ENCODE peak calls at places on chromosomes 11 and 22, in nine cellular contexts. U is lower lobe of right lung, D is hepatocyte, F is psoas muscle, L is mammary epithelial cell, R is endodermal cell, X is astrocyte, C is A549, G is neuronal stem cell. Z is an unnamed sample.

GRCh38 chr11:67010296-67010905 is 12.5 kb upstream of the SYT12 start:
- DNase-seq in X (no peak), L (no peak), C (no peak), U (no peak), F (no peak), D (no peak), G (no peak), R (no peak), Z (no peak)

GRCh38 chr11:111612211-111612610 is 10.0 kb downstream of the SIK2 start:
- DNase-seq in X (peak), F (no peak), U (no peak), C (no peak), G (no peak), L (no peak), D (no peak), R (no peak), Z (no peak)

GRCh38 chr11:73907191-73907590 is 30.4 kb downstream of the PAAF1 start:
- DNase-seq in D (no peak), X (peak), U (peak), G (no peak), L (peak), C (peak), R (peak), F (peak), Z (no peak)

GRCh38 chr11:103729653-103730052 is 306.8 kb upstream of the DDI1 start:
- DNase-seq in X (no peak), G (no peak), R (no peak), C (no peak), L (no peak), U (no peak), D (no peak), F (no peak), Z (no peak)

GRCh38 chr11:95450547-95451123 is 219.6 kb upstream of the SESN3 start:
- DNase-seq in C (no peak), L (no peak), G (no peak), D (no peak), X (peak), U (no peak), R (no peak), F (no peak), Z (no peak)

GRCh38 chr11:126917531-126918204 is 82.9 kb downstream of the KIRREL3 start:
- DNase-seq in D (peak), L (peak), X (peak), G (no peak), R (no peak), C (peak), F (no peak), U (no peak), Z (no peak)

GRCh38 chr22:35838849-35839646 is 121.4 kb downstream of the APOL5 start:
- DNase-seq in G (peak), R (peak), D (peak), X (peak), F (no peak), L (peak), U (no peak), C (peak), Z (no peak)

GRCh38 chr22:31230871-31231621 is 18.9 kb downstream of the LIMK2 start:
- DNase-seq in X (peak), G (no peak), R (peak), C (peak), F (peak), U (no peak), L (peak), D (peak), Z (no peak)

GRCh38 chr11:103648670-103649400 is 387.6 kb upstream of the DDI1 start:
- DNase-seq in G (no peak), R (no peak), U (no peak), F (no peak), D (no peak), L (peak), C (no peak), X (peak), Z (no peak)

GRCh38 chr11:124934862-124935547 is 842 bp downstream of the HEPACAM start:
- DNase-seq in L (peak), R (no peak), F (no peak), X (peak), D (peak), U (no peak), C (peak), G (no peak), Z (no peak)

GRCh38 chr11:68870470-68870869 is 28.8 kb upstream of the CPT1A start:
- DNase-seq in L (no peak), F (no peak), D (no peak), R (no peak), G (no peak), U (no peak), X (no peak), C (no peak), Z (peak)

GRCh38 chr11:72831521-72832300 is 17.5 kb downstream of the ATG16L2 start:
- DNase-seq in C (peak), F (peak), G (peak), L (peak), D (peak), R (peak), U (peak), X (peak), Z (peak)

GRCh38 chr11:43905788-43906187 is 25.2 kb downstream of the ALKBH3 start:
- DNase-seq in F (no peak), U (no peak), X (peak), D (no peak), R (no peak), G (no peak), C (no peak), L (no peak), Z (no peak)

GRCh38 chr11:120522021-120522420 is 10.5 kb downstream of the GRIK4 start:
- DNase-seq in X (no peak), G (no peak), U (peak), D (no peak), F (no peak), R (no peak), C (no peak), L (no peak), Z (no peak)

GRCh38 chr11:71999360-71999759 is 651 bp downstream of the IL18BP start:
- DNase-seq in G (no peak), X (no peak), U (no peak), L (no peak), F (no peak), C (no peak), D (no peak), R (no peak), Z (no peak)

GRCh38 chr22:24333301-24333700 is 62.7 kb downstream of the SPECC1L start:
- DNase-seq in F (no peak), D (no peak), L (peak), X (peak), R (no peak), U (no peak), C (no peak), G (no peak), Z (no peak)

GRCh38 chr22:38760477-38761201 is 4.8 kb upstream of the SUN2 start:
- DNase-seq in F (peak), R (no peak), D (no peak), X (no peak), G (no peak), U (no peak), C (no peak), L (no peak), Z (no peak)

GRCh38 chr11:64559351-64560138 is 31.5 kb upstream of the SLC22A12 start:
- DNase-seq in R (peak), C (no peak), X (no peak), G (no peak), L (no peak), D (no peak), F (peak), U (no peak), Z (peak)

GRCh38 chr11:9385288-9385902 is 943 bp downstream of the IPO7 start:
- DNase-seq in C (peak), U (no peak), L (no peak), G (no peak), D (no peak), X (no peak), R (no peak), F (no peak), Z (no peak)

GRCh38 chr22:36162127-36163034 is 1.8 kb upstream of the APOL3 start:
- DNase-seq in R (no peak), C (no peak), L (no peak), D (no peak), G (no peak), X (no peak), F (no peak), U (no peak), Z (no peak)

GRCh38 chr11:106418786-106419185 is 341.3 kb downstream of the AASDHPPT start:
- DNase-seq in R (no peak), U (no peak), L (no peak), F (no peak), C (no peak), D (no peak), X (no peak), G (no peak), Z (no peak)

GRCh38 chr22:22767876-22768602 is 119.6 kb upstream of the IGLL5 start:
- DNase-seq in L (no peak), G (no peak), C (no peak), X (no peak), F (no peak), U (no peak), R (peak), D (no peak), Z (no peak)

GRCh38 chr11:70547386-70547785 is 149.1 kb downstream of the CTTN start:
- DNase-seq in U (no peak), F (no peak), L (no peak), R (peak), X (no peak), G (no peak), C (no peak), D (no peak), Z (no peak)

GRCh38 chr11:67026941-67027340 is 4.0 kb downstream of the SYT12 start:
- DNase-seq in F (no peak), C (no peak), X (no peak), D (no peak), R (no peak), L (no peak), U (no peak), G (no peak), Z (no peak)

GRCh38 chr22:48167238-48167637 is 1404.8 kb downstream of the TBC1D22A start:
- DNase-seq in F (no peak), R (no peak), G (peak), U (no peak), L (no peak), D (no peak), C (no peak), X (no peak), Z (no peak)

GRCh38 chr11:6539748-6540268 is 42.7 kb downstream of the DNHD1 start:
- DNase-seq in D (no peak), F (no peak), L (no peak), G (no peak), R (no peak), C (no peak), X (no peak), U (no peak), Z (no peak)

GRCh38 chr11:26227311-26227710 is 104.6 kb upstream of the ANO3 start:
- DNase-seq in R (no peak), D (peak), G (no peak), C (peak), X (peak), F (no peak), L (peak), U (no peak), Z (no peak)

GRCh38 chr11:133663586-133663985 is 131.3 kb upstream of the OPCML start:
- DNase-seq in F (no peak), L (no peak), X (no peak), G (no peak), R (no peak), D (no peak), C (no peak), U (no peak), Z (no peak)

GRCh38 chr22:19483481-19484244 is 3.9 kb downstream of the CDC45 start:
- DNase-seq in F (no peak), X (no peak), L (peak), R (no peak), C (no peak), D (no peak), U (no peak), G (no peak), Z (no peak)

GRCh38 chr22:35967046-35967397 is 61.6 kb downstream of the RBFOX2 start:
- DNase-seq in X (no peak), U (no peak), L (no peak), D (no peak), G (no peak), C (no peak), F (no peak), R (no peak), Z (no peak)

GRCh38 chr11:1847941-1848639 is 4.8 kb upstream of the LSP1 start:
- DNase-seq in R (no peak), C (no peak), U (no peak), D (no peak), F (no peak), X (no peak), G (no peak), L (no peak), Z (no peak)

GRCh38 chr11:85945788-85946187 is 90.6 kb downstream of the CCDC83 start:
- DNase-seq in F (no peak), G (no peak), D (no peak), R (no peak), U (no peak), C (no peak), L (no peak), X (no peak), Z (no peak)

GRCh38 chr22:31950226-31950625 is 5.9 kb downstream of the YWHAH start:
- DNase-seq in X (no peak), F (no peak), G (no peak), U (no peak), D (no peak), L (no peak), R (no peak), C (no peak), Z (no peak)

GRCh38 chr11:76248210-76248609 is 41.9 kb upstream of the WNT11 start:
- DNase-seq in U (no peak), C (peak), G (no peak), L (no peak), R (peak), D (no peak), X (no peak), F (no peak), Z (no peak)

GRCh38 chr11:36012410-36012809 is 68.5 kb downstream of the LDLRAD3 start:
- DNase-seq in D (no peak), R (no peak), X (peak), L (peak), G (no peak), F (no peak), C (peak), U (no peak), Z (no peak)

GRCh38 chr11:77074626-77075221 is 8.0 kb downstream of the CAPN5 start:
- DNase-seq in R (peak), U (peak), C (no peak), F (no peak), L (no peak), G (no peak), X (no peak), D (no peak), Z (peak)

GRCh38 chr22:44351685-44352377 is 39.1 kb upstream of the SHISAL1 start:
- DNase-seq in F (no peak), G (no peak), D (peak), L (peak), R (peak), C (peak), X (peak), U (no peak), Z (no peak)

GRCh38 chr22:22171357-22172218 is 73.0 kb upstream of the VPREB1 start:
- DNase-seq in F (no peak), D (peak), L (peak), X (no peak), R (peak), G (no peak), C (peak), U (no peak), Z (no peak)

GRCh38 chr22:20456722-20457076 is 19.1 kb upstream of the SCARF2 start:
- DNase-seq in G (no peak), X (no peak), C (no peak), U (peak), R (no peak), D (no peak), F (no peak), L (no peak), Z (peak)

GRCh38 chr11:74780277-74780870 is 31.7 kb downstream of the RNF169 start:
- DNase-seq in X (no peak), U (no peak), L (no peak), R (no peak), F (no peak), G (no peak), D (no peak), C (no peak), Z (no peak)

GRCh38 chr11:117145393-117145761 is 1.3 kb downstream of the PAFAH1B2 start:
- DNase-seq in X (peak), D (peak), U (no peak), C (peak), G (peak), L (peak), R (peak), F (no peak), Z (no peak)
- H3K27ac ChIP-seq in X (peak), D (peak), U (peak), C (peak), G (no peak), L (peak), R (no peak), F (peak), Z (peak)

DNA sequence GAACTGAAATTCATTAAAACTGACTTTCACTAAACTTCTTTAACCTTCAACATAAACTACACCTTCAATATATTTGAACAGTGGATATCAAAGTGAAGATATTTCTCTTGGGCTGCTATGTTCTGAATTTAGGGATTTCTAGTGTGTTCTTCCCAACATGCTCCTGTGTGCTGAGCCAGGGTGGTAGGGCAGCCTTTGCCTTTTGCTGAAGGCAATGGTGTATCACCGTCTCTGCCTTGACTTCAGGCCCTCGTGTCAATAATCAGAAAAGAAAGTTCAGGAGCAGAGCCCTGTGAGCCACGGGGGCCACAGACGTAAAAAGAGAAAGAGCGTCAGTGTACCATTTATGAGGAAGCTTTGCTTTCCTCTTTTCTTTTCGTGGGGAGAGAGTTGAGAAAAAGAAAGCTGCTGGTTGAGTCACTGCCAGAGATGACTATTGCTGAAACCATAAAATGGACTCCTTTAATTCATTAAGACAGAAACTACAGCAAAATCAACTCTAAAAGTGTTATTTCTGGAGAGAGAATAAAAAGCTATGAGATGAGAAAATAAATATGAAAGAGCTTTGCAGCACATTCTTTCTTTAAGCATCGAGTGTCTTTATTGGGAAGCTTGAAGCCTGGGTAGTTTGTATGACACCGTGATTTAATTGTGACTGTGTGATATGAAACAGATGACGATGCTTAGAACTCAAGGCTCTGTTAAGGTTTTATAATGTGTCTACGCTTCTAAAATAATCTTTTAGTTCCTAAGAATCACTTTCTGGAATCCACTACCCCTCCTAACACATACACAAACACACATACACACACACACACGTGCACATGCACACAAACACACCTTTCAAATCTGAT is 271.8 kb upstream of the MTNR1B start:
- DNase-seq in R (no peak), D (no peak), F (no peak), G (no peak), X (no peak), L (no peak), U (no peak), C (no peak), Z (no peak)
- H3K27ac ChIP-seq in R (no peak), D (no peak), F (no peak), G (no peak), X (no peak), L (no peak), U (no peak), C (no peak), Z (no peak)

GRCh38 chr22:26502688-26503561 is 9.3 kb downstream of the TFIP11 start:
- DNase-seq in G (peak), X (peak), R (peak), D (peak), F (peak), C (peak), U (no peak), L (peak), Z (no peak)

GRCh38 chr22:26508148-26508547 is 4.1 kb downstream of the TFIP11 start:
- DNase-seq in R (no peak), G (no peak), X (no peak), F (no peak), C (no peak), D (no peak), U (no peak), L (no peak), Z (no peak)

GRCh38 chr22:26501996-26502395 is 10.3 kb downstream of the TFIP11 start:
- DNase-seq in R (no peak), D (no peak), U (no peak), G (no peak), F (no peak), X (no peak), C (no peak), L (no peak), Z (no peak)

GRCh38 chr22:26499188-26499703 is 13.0 kb downstream of the TFIP11 start:
- DNase-seq in D (no peak), R (no peak), G (no peak), L (no peak), C (no peak), U (no peak), X (no peak), F (no peak), Z (no peak)

GRCh38 chr22:26503758-26504157 is 8.5 kb downstream of the TFIP11 start:
- DNase-seq in G (no peak), F (no peak), R (no peak), D (no peak), L (no peak), C (no peak), U (no peak), X (no peak), Z (no peak)
- H3K27ac ChIP-seq in G (no peak), F (peak), R (no peak), D (no peak), L (no peak), C (no peak), U (no peak), X (no peak), Z (no peak)

GRCh38 chr11:3155691-3156258 is 9.3 kb downstream of the OSBPL5 start:
- DNase-seq in C (no peak), U (peak), D (no peak), L (no peak), X (no peak), R (no peak), F (peak), G (no peak), Z (peak)
- H3K27ac ChIP-seq in C (no peak), U (peak), D (peak), L (no peak), X (no peak), R (no peak), F (peak), G (no peak), Z (peak)

DNA sequence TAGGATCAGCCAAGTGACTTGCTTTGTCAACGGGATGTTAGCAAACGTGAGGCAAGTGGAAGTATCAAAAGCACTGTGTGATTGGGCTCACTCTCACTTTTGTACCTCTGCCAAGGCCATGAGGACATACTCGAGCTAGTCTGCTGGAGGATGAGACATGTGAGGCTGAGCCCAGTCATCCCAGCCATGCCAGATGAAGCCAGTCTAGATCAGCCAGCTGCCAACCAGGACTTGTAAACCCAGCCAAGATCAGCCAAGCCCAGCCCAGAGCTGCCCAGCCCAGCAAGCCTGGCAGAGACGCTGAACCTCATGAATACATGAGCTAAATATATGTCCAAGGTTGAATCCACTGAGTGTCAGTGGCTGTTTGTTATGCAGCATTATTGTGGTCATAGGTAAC is 369.7 kb downstream of the MN1 start:
- DNase-seq in R (no peak), D (no peak), L (peak), G (no peak), F (no peak), X (no peak), C (peak), U (no peak), Z (no peak)
- H3K27ac ChIP-seq in R (no peak), D (no peak), L (no peak), G (no peak), F (no peak), X (no peak), C (no peak), U (no peak), Z (no peak)

GRCh38 chr11:102112654-102112926 is 2.3 kb downstream of the YAP1 start:
- DNase-seq in G (no peak), U (no peak), C (no peak), L (no peak), X (no peak), R (no peak), D (no peak), F (no peak), Z (no peak)
- H3K27ac ChIP-seq in G (no peak), U (peak), C (peak), L (peak), X (peak), R (peak), D (peak), F (peak), Z (peak)

GRCh38 chr11:128664286-128664685 is 29.6 kb upstream of the FLI1 start:
- DNase-seq in D (no peak), X (no peak), U (no peak), R (peak), L (no peak), C (no peak), F (no peak), G (no peak), Z (no peak)

GRCh38 chr11:128660957-128661356 is 32.9 kb upstream of the FLI1 start:
- DNase-seq in R (no peak), F (no peak), X (no peak), C (no peak), D (no peak), L (no peak), U (no peak), G (no peak), Z (no peak)

GRCh38 chr11:128662960-128663359 is 30.9 kb upstream of the FLI1 start:
- DNase-seq in D (no peak), U (no peak), L (no peak), R (no peak), F (no peak), C (no peak), G (no peak), X (no peak), Z (no peak)

GRCh38 chr11:128666397-128666796 is 27.5 kb upstream of the FLI1 start:
- DNase-seq in U (no peak), F (no peak), X (no peak), D (no peak), G (no peak), C (no peak), R (no peak), L (no peak), Z (no peak)

GRCh38 chr11:128663824-128664223 is 30.0 kb upstream of the FLI1 start:
- DNase-seq in G (no peak), F (no peak), L (no peak), U (no peak), R (no peak), C (no peak), X (no peak), D (no peak), Z (no peak)
- H3K27ac ChIP-seq in G (no peak), F (no peak), L (no peak), U (no peak), R (no peak), C (no peak), X (no peak), D (no peak), Z (no peak)

Z was measured in upper lobe of right lung.